ENCODE peak calls at places on chromosomes 1 and 21, in ten cellular contexts. U is breast epithelium, O is HCT116, L is sigmoid colon, X is spleen, F is stomach, T is GM23338, E is K562, M is vagina, C is HL-60. H is an unnamed sample.

GRCh38 chr1:38680801-38681510 is 178.6 kb downstream of the RRAGC start:
- DNase-seq in U (no peak), O (no peak), L (no peak), X (no peak), F (no peak), T (peak; percentile 53), E (peak; percentile 62), M (no peak), C (no peak), H (no peak)

GRCh38 chr1:3610165-3610822 is 1.0 kb downstream of the MEGF6 start:
- DNase-seq in U (no peak), O (no peak), L (no peak), X (no peak), F (no peak), T (peak; percentile 66), E (no peak), M (no peak), C (no peak), H (no peak)

GRCh38 chr1:203704120-203704519 is 60.9 kb upstream of the LAX1 start:
- DNase-seq in U (no peak), O (no peak), L (no peak), X (no peak), F (no peak), T (no peak), E (no peak), M (no peak), C (peak; percentile 15), H (no peak)

GRCh38 chr1:40770296-40771070 is 13.1 kb upstream of the KCNQ4 start:
- DNase-seq in U (no peak), O (no peak), L (peak; percentile 53), X (no peak), F (no peak), T (peak; percentile 44), E (no peak), M (peak; percentile 67), C (no peak), H (no peak)

GRCh38 chr21:25733859-25734653 is 648 bp downstream of the ATP5PF start:
- DNase-seq in U (no peak), O (no peak), L (no peak), X (peak; percentile 94), F (no peak), T (peak; percentile 6), E (peak; percentile 28), M (no peak), C (peak; percentile 22), H (no peak)

GRCh38 chr1:244792188-244792850 is 43.1 kb upstream of the COX20 start:
- DNase-seq in U (no peak), O (no peak), L (no peak), X (no peak), F (no peak), T (no peak), E (no peak), M (no peak), C (no peak), H (no peak)

GRCh38 chr1:24009406-24009805 is 29.3 kb upstream of the SRSF10 start:
- DNase-seq in U (no peak), O (no peak), L (no peak), X (no peak), F (no peak), T (no peak), E (no peak), M (no peak), C (no peak), H (no peak)

GRCh38 chr1:60342569-60342968 is 269.0 kb upstream of the C1orf87 start:
- DNase-seq in U (no peak), O (no peak), L (no peak), X (no peak), F (no peak), T (no peak), E (no peak), M (no peak), C (no peak), H (no peak)

GRCh38 chr1:61080408-61081134 is 1.8 kb upstream of the NFIA start:
- DNase-seq in U (no peak), O (no peak), L (no peak), X (no peak), F (no peak), T (peak; percentile 32), E (no peak), M (no peak), C (no peak), H (no peak)

GRCh38 chr1:156400191-156400920 is 31.3 kb downstream of the RHBG start:
- DNase-seq in U (no peak), O (no peak), L (no peak), X (no peak), F (no peak), T (no peak), E (no peak), M (no peak), C (no peak), H (no peak)

GRCh38 chr1:74343191-74343590 is 108.0 kb downstream of the TNNI3K start:
- DNase-seq in U (no peak), O (no peak), L (no peak), X (peak; percentile 48), F (no peak), T (peak; percentile 56), E (no peak), M (no peak), C (no peak), H (no peak)

DNA sequence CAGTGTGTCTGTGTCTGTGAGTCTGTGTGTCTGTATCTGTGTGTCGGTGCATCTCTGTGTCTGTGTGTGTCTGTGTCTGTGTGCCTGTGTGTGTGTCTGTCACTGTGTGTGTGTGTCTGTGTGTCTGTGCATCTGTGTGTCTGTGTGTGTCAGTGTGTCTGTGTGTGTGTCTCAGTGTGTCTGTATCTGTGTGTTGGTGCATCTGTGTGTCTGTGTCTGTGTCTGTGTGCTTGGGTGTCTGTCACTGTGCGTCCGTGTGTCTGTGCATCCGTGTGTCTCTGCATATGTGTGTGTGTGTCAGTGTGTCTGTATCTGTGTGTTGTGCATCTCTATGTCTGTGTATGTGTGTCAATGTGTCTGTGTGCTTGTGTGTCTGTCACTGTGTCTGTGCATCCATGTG is 44.7 kb upstream of the POFUT2 start:
- DNase-seq in U (no peak), O (no peak), L (peak; percentile 13), X (peak; percentile 5), F (no peak), T (no peak), E (no peak), M (no peak), C (no peak), H (no peak)
- H3K4me3 ChIP-seq in U (no peak overlapping the region), O (no peak overlapping the region), L (no peak overlapping the region), X (no peak overlapping the region), F (no peak overlapping the region), T (no peak overlapping the region), E (no peak overlapping the region), M (no peak overlapping the region), C (no peak overlapping the region), H (no peak overlapping the region)

DNA sequence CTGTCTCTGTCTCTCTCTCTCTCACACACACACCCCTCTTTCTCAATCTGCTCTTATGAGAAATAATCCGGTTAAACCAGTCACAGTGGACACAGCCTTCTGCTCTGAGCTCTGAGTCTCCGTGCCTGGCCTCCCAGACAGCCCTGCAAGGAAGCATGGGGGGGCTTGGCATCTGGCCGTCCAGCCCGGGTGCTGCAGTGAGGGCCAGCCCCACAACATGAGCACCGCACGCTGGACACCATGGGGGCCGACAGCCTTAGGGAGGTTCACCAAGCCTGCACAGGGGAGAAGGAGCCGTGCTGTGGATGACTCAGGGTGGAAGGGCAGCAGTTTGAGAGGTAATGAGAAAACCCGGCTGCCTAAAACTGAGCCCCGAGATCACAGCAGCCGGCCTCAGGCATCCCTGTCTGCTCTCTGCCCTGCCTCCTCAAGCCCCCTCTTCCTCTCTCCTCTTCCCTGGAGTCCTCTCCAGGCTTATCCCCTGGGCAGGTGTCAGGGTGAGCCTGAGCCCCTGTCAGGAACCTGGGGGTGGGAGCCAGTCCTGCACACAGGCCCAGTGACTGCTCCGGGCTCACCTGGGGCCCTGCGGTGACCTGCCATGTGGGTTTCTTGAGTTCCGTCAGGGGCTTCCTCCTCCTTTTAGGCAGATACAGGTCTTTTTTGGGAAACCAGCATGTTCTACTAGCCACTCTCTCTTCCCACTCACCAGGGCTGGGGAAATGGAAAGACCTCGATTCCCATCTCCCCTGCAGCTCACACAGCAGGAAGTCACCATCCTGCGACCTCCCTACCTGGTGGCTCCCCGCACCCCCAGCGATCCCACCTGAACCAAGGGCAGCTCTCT is 92.8 kb downstream of the ITPKB start:
- DNase-seq in U (no peak), O (no peak), L (peak; percentile 92), X (peak; percentile 73), F (no peak), T (no peak), E (no peak), M (no peak), C (no peak), H (no peak)
- TF ChIP-seq POLR2AphosphoS5 in U (no peak), O (no peak), L (peak; percentile 47), X (no peak), F (no peak), T (no peak), E (no peak), M (no peak), C (no peak), H (no peak)

DNA sequence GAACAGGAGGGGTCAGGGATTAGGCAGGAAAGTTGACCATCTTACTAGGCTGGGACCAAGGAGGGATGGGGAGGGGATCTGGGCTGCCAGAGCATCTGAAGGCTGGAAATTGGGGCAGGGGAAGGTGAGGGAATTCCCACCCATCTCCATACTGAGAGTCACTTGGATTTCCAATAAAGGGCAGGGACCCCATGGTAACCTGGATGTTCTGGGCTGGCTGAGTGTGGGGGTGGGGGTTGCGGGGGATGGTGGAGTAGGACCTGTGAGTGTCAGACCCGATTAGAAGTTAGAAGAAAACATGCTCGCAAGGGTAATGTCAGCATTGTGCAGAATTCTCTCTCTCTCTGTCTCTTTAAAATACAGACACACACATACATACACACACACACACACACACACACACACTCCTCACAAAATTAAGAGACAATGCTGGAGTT is 40.0 kb upstream of the EPS15 start:
- DNase-seq in U (no peak), O (no peak), L (no peak), X (no peak), F (no peak), T (peak; percentile 38), E (peak; percentile 41), M (no peak), C (no peak), H (no peak)
- H3K4me3 ChIP-seq in U (no peak overlapping the region), O (no peak overlapping the region), L (no peak overlapping the region), X (no peak overlapping the region), F (no peak overlapping the region), T (peak overlapping the region; percentile 3), E (no peak overlapping the region), M (no peak overlapping the region), C (no peak overlapping the region), H (no peak overlapping the region)

GRCh38 chr1:6802893-6803292 is 17.6 kb downstream of the CAMTA1 start:
- DNase-seq in U (no peak), O (no peak), L (no peak), X (no peak), F (no peak), T (no peak), E (no peak), M (no peak), C (no peak), H (no peak)

GRCh38 chr1:6802454-6802853 is 17.2 kb downstream of the CAMTA1 start:
- DNase-seq in U (no peak), O (no peak), L (no peak), X (no peak), F (no peak), T (no peak), E (no peak), M (no peak), C (no peak), H (no peak)

GRCh38 chr1:6805004-6805416 is 19.8 kb downstream of the CAMTA1 start:
- DNase-seq in U (no peak), O (no peak), L (no peak), X (no peak), F (no peak), T (no peak), E (no peak), M (no peak), C (no peak), H (no peak)

GRCh38 chr1:6801998-6802397 is 16.7 kb downstream of the CAMTA1 start:
- DNase-seq in U (no peak), O (no peak), L (no peak), X (no peak), F (no peak), T (no peak), E (no peak), M (no peak), C (no peak), H (no peak)

GRCh38 chr1:6803357-6803756 is 18.1 kb downstream of the CAMTA1 start:
- DNase-seq in U (no peak), O (no peak), L (no peak), X (no peak), F (no peak), T (no peak), E (no peak), M (no peak), C (no peak), H (no peak)
- TF ChIP-seq POLR2AphosphoS5 in U (no peak), O (no peak), L (no peak), X (no peak), F (no peak), T (no peak), E (no peak), M (no peak), C (no peak), H (no peak)